ENCODE peak calls at places on chromosomes 2 and 18, in four cellular contexts. J is C1 segment of cervical spinal cord, N is endothelial cell, Z is HT1080. I is an unnamed sample.

GRCh38 chr2:137947714-137948336 is 16.4 kb upstream of the HNMT start:
- DNase-seq in J (peak; percentile 17), Z (peak; percentile 64), N (peak; percentile 59), I (peak; percentile 56)

GRCh38 chr18:62312851-62313250 is 12.3 kb upstream of the TNFRSF11A start:
- DNase-seq in J (no peak), N (no peak), Z (no peak), I (no peak)

GRCh38 chr2:234988491-234988890 is 36.7 kb downstream of the SH3BP4 start:
- DNase-seq in N (no peak), Z (no peak), J (no peak), I (no peak)

GRCh38 chr2:28011322-28011737 is 120.8 kb downstream of the BABAM2 start:
- DNase-seq in J (no peak), Z (no peak), N (no peak), I (no peak)

GRCh38 chr18:32261003-32261402 is 71.2 kb downstream of the MEP1B start:
- DNase-seq in J (no peak), N (no peak), Z (no peak), I (no peak)

GRCh38 chr18:50004013-50004412 is 190.7 kb upstream of the ACAA2 start:
- DNase-seq in J (no peak), N (no peak), Z (no peak), I (no peak)

GRCh38 chr2:219109468-219109867 is 48.7 kb upstream of the IHH start:
- DNase-seq in J (no peak), Z (no peak), N (peak; percentile 33), I (no peak)

GRCh38 chr2:159140070-159140774 is 146.3 kb downstream of the WDSUB1 start:
- DNase-seq in J (no peak), Z (peak; percentile 91), N (no peak), I (no peak)

GRCh38 chr18:9389706-9390105 is 55.1 kb downstream of the TWSG1 start:
- DNase-seq in Z (no peak), N (no peak), J (no peak), I (no peak)

GRCh38 chr2:220227272-220227920 is 600.0 kb downstream of the SLC4A3 start:
- DNase-seq in N (no peak), Z (no peak), J (no peak), I (peak; percentile 50)

GRCh38 chr2:64730551-64731305 is 77.0 kb upstream of the SERTAD2 start:
- DNase-seq in N (no peak), Z (no peak), J (no peak), I (peak; percentile 74)

GRCh38 chr2:130954873-130955272 is 118.2 kb downstream of the ARHGEF4 start:
- DNase-seq in J (no peak), Z (no peak), N (no peak), I (no peak)

GRCh38 chr18:27124196-27124595 is 60.9 kb downstream of the CHST9 start:
- DNase-seq in Z (no peak), N (no peak), J (no peak), I (no peak)

GRCh38 chr18:59690216-59691045 is 6.8 kb downstream of the CCBE1 start:
- DNase-seq in J (no peak), Z (no peak), N (no peak), I (no peak)

GRCh38 chr2:29485631-29486030 is 370.4 kb downstream of the CLIP4 start:
- DNase-seq in Z (no peak), J (no peak), N (no peak), I (no peak)

GRCh38 chr2:19787134-19787533 is 114.6 kb downstream of the TTC32 start:
- DNase-seq in J (no peak), Z (no peak), N (no peak), I (no peak)

GRCh38 chr2:44810892-44811530 is 130.5 kb upstream of the SIX3 start:
- DNase-seq in Z (no peak), N (no peak), J (no peak), I (no peak)

GRCh38 chr18:50203801-50204604 is 9.1 kb upstream of the MYO5B start:
- DNase-seq in Z (peak; percentile 55), J (peak; percentile 30), N (peak; percentile 64), I (no peak)

GRCh38 chr2:234290671-234291070 is 206.2 kb downstream of the ARL4C start:
- DNase-seq in Z (no peak), N (no peak), J (no peak), I (no peak)

GRCh38 chr2:143148757-143149156 is 19.5 kb downstream of the ARHGAP15 start:
- DNase-seq in Z (no peak), N (no peak), J (no peak), I (no peak)

GRCh38 chr2:203814661-203815540 is 52.7 kb upstream of the CTLA4 start:
- DNase-seq in N (peak; percentile 23), Z (peak; percentile 69), J (peak; percentile 28), I (peak; percentile 62)

GRCh38 chr2:153986488-153987229 is 114.9 kb downstream of the GALNT13 start:
- DNase-seq in N (no peak), Z (peak; percentile 76), J (no peak), I (peak; percentile 60)

GRCh38 chr2:73091164-73091563 is 19.7 kb upstream of the SFXN5 start:
- DNase-seq in J (no peak), Z (no peak), N (no peak), I (no peak)

GRCh38 chr2:99803846-99804245 is 314.0 kb upstream of the REV1 start:
- DNase-seq in Z (no peak), J (no peak), N (no peak), I (no peak)

GRCh38 chr2:128378231-128379020 is 59.8 kb upstream of the HS6ST1 start:
- DNase-seq in N (no peak), Z (no peak), J (no peak), I (no peak)

GRCh38 chr2:76478636-76479035 is 767.9 kb upstream of the GCFC2 start:
- DNase-seq in N (no peak), Z (no peak), J (no peak), I (no peak)

GRCh38 chr2:14634885-14635871 is 2.7 kb downstream of the LRATD1 start:
- DNase-seq in Z (peak; percentile 60), J (no peak), N (peak; percentile 76), I (peak; percentile 89)

GRCh38 chr2:142041105-142041504 is 89.7 kb downstream of the LRP1B start:
- DNase-seq in J (no peak), N (no peak), Z (peak; percentile 50), I (peak; percentile 55)

GRCh38 chr2:159661286-159661685 is 44.9 kb upstream of the BAZ2B start:
- DNase-seq in Z (no peak), J (no peak), N (no peak), I (no peak)

GRCh38 chr2:215439404-215439803 is 3.5 kb upstream of the FN1 start:
- DNase-seq in N (no peak), Z (no peak), J (no peak), I (no peak)

GRCh38 chr2:195602687-195603086 is 54.3 kb upstream of the SLC39A10 start:
- DNase-seq in Z (no peak), J (no peak), N (no peak), I (no peak)

GRCh38 chr2:26000561-26001211 is 18.4 kb upstream of the KIF3C start:
- DNase-seq in J (no peak), Z (peak; percentile 38), N (no peak), I (peak; percentile 62)

GRCh38 chr18:58310517-58310916 is 266.5 kb downstream of the NEDD4L start:
- DNase-seq in J (peak; percentile 61), N (peak; percentile 23), Z (peak; percentile 32), I (peak; percentile 96)

GRCh38 chr2:70115646-70116442 is 28.6 kb downstream of the PCBP1 start:
- DNase-seq in Z (no peak), N (no peak), J (no peak), I (no peak)

GRCh38 chr18:57709335-57709734 is 87.7 kb upstream of the NARS1 start:
- DNase-seq in Z (no peak), N (no peak), J (no peak), I (no peak)

GRCh38 chr2:221911890-221912289 is 339.8 kb upstream of the EPHA4 start:
- DNase-seq in J (no peak), Z (no peak), N (no peak), I (no peak)

GRCh38 chr2:230734247-230735175 is 21.9 kb downstream of the CAB39 start:
- DNase-seq in J (no peak), N (no peak), Z (no peak), I (no peak)